ENCODE peak calls at places on chromosomes 13 and 19, in four cellular contexts. O is pancreas; B is CD8-positive, alpha-beta T cell; X is Panc1. A is an unnamed sample. For H3K36me3, the result is how much of the 10 kb centered on the place peaks cover.

GRCh38 chr13:74136089-74136658 is 2.0 kb upstream of the KLF12 start:
- DNase-seq in O (peak), B (peak), X (no peak), A (peak)

GRCh38 chr13:34070006-34070405 is 252.1 kb downstream of the RFC3 start:
- DNase-seq in X (no peak), B (no peak), O (no peak), A (no peak)

GRCh38 chr13:107865643-107866006 is 349.7 kb downstream of the LIG4 start:
- DNase-seq in X (no peak), O (no peak), B (no peak), A (peak)

GRCh38 chr19:53506728-53507127 is 31.2 kb upstream of the ZNF331 start:
- DNase-seq in O (no peak), X (no peak), B (no peak), A (peak)

GRCh38 chr13:50838701-50839100 is 4.8 kb downstream of the DLEU7 start:
- DNase-seq in B (no peak), O (no peak), X (no peak), A (no peak)

GRCh38 chr19:50344661-50345318 is 15.6 kb upstream of the KCNC3 start:
- DNase-seq in B (no peak), X (no peak), O (no peak), A (no peak)

GRCh38 chr13:71867101-71867814 is at the start of gene DACH1:
- DNase-seq in B (no peak), O (peak), X (no peak), A (peak)

GRCh38 chr13:96796234-96796633 is 198.0 kb downstream of the OXGR1 start:
- DNase-seq in O (no peak), B (no peak), X (no peak), A (no peak)

GRCh38 chr13:51033431-51034185 is 77.5 kb downstream of the C13orf42 start:
- DNase-seq in X (no peak), B (no peak), O (no peak), A (no peak)

GRCh38 chr19:19865750-19866598 is at the start of gene ZNF253:
- DNase-seq in O (peak), X (peak), B (peak), A (peak)

GRCh38 chr13:75432045-75432444 is 49.9 kb downstream of the TBC1D4 start:
- DNase-seq in B (no peak), X (no peak), O (no peak), A (no peak)

GRCh38 chr13:100274942-100275506 is 186.1 kb downstream of the PCCA start:
- DNase-seq in X (no peak), O (no peak), B (no peak), A (peak)

GRCh38 chr19:49413348-49413747 is 9.9 kb downstream of the PTH2 start:
- DNase-seq in B (no peak), X (no peak), O (no peak), A (no peak)

GRCh38 chr13:103523853-103524252 is 457.6 kb upstream of the SLC10A2 start:
- DNase-seq in X (no peak), B (no peak), O (no peak), A (no peak)

GRCh38 chr13:49326222-49326917 is 78.6 kb downstream of the CDADC1 start:
- DNase-seq in O (no peak), B (no peak), X (no peak), A (no peak)
- H3K36me3 ChIP-seq in O (under half), B (under half), X (under half), A (under half)

GRCh38 chr19:13093407-13094284 is 9.0 kb downstream of the LYL1 start:
- DNase-seq in X (no peak), B (peak), O (peak), A (peak)

GRCh38 chr19:13094285-13094595 is 8.4 kb downstream of the LYL1 start:
- DNase-seq in B (no peak), O (no peak), X (no peak), A (no peak)

GRCh38 chr19:13092206-13092605 is 10.5 kb downstream of the LYL1 start:
- DNase-seq in X (no peak), B (no peak), O (no peak), A (no peak)

GRCh38 chr19:13091400-13092161 is 11.1 kb downstream of the LYL1 start:
- DNase-seq in O (no peak), B (no peak), X (no peak), A (peak)

GRCh38 chr19:13092608-13093260 is 9.9 kb downstream of the LYL1 start:
- DNase-seq in B (no peak), O (no peak), X (no peak), A (no peak)
- H3K4me3 ChIP-seq in B (no peak), O (no peak), X (no peak), A (no peak)

GRCh38 chr19:12711187-12711586 is 12.5 kb downstream of the TNPO2 start:
- DNase-seq in X (no peak), O (no peak), B (no peak), A (no peak)
- H3K36me3 ChIP-seq in X (under half), O (under half), B (under half), A (under half)

GRCh38 chr19:7874080-7874856 is at the start of gene PRR36:
- DNase-seq in B (no peak), O (peak), X (no peak), A (peak)
- H3K4me3 ChIP-seq in B (peak), O (peak), X (peak), A (peak)

GRCh38 chr19:1645299-1645698 is 7.1 kb downstream of the TCF3 start:
- DNase-seq in B (no peak), O (peak), X (no peak), A (peak)

GRCh38 chr19:1646931-1647663 is 5.3 kb downstream of the TCF3 start:
- DNase-seq in O (peak), B (no peak), X (no peak), A (no peak)

GRCh38 chr19:1646149-1646930 is 6.1 kb downstream of the TCF3 start:
- DNase-seq in X (no peak), O (peak), B (no peak), A (no peak)

GRCh38 chr19:1647664-1648155 is 4.7 kb downstream of the TCF3 start:
- DNase-seq in B (no peak), O (peak), X (no peak), A (no peak)

DNA sequence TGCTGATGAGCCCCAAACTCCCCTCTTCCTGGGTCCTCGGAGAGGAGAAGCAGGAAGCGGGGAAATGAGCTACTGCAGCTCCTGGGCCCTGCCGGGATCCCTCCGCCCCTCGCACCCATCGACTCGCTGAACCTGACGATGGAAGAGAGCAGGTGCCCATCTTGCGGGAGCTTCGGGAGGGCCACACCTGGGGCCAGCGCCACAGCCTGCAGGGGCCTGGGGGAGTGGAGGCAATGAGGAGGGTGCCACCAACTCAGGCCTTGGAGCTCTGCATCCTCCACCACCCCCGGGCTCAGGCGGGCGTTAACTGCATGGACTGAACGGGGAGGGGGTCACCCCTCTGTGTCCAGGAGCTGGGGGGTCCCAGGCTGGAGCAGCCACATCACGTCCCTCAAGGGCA is 8.3 kb downstream of the TCF3 start:
- DNase-seq in B (no peak), X (no peak), O (peak), A (no peak)
- H3K36me3 ChIP-seq in B (under half), X (under half), O (under half), A (under half)

DNA sequence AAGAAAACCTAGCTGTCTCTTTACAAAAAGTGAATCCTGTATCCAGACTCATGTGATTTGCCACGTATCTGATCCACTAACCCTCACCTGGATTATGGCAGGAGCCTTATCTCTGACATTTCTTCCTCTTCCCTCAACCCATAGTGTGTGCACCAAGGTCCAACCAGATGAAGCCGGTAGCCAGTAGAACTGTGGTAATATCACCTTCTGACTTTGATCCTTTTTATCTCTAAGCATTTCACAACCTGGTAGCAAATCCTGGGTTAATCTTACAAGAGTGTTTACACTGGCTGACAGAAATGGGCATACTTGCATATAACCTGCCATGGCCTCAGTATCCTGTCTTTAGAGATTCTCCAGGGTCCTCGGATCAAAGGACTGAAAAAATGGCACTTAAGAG is 1.9 kb downstream of the ZNF417 start:
- DNase-seq in X (no peak), B (no peak), O (no peak), A (no peak)
- H3K4me3 ChIP-seq in X (no peak), B (no peak), O (no peak), A (no peak)

DNA sequence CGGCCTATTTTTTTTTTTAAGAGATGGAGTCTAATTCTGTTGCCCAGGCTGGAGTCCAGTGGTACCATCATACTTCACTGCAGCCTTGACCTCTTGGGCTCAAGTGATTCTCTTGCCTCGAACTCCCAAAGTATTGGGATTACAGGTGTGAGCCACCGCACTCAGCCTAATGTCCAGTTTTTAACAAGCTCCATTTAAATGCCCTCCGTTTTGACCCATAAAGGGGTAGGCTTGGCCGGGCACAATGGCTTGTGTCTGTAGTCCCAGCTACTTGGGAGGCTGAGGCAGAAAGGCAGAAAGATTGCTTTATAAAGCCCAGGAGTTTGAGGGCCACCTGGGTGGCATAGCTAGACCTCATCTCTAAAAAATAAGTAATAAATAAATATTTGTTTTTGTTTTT is 11.8 kb downstream of the LDLR start:
- DNase-seq in O (no peak), B (no peak), X (no peak), A (no peak)
- H3K36me3 ChIP-seq in O (under half), B (under half), X (under half), A (under half)